ENCODE peak calls at places on chromosome 5, in ten cellular contexts. C is kidney epithelial cell, F is dorsolateral prefrontal cortex, O is tibial nerve, J is tibial artery, H is nephron progenitor cell, A is lower lobe of right lung, W is transverse colon, G is GM10248, P is A549. R is an unnamed sample.
A peak's percentile ranks its signal among the peaks of the same experiment; 100 is the strongest.

GRCh38 chr5:167851416-167851815 is 440.0 kb upstream of the WWC1 start:
- DNase-seq in C (no peak), F (no peak), O (no peak), J (no peak), H (no peak), A (no peak), W (no peak), G (no peak), P (no peak), R (no peak)

GRCh38 chr5:143938230-143938629 is 126.3 kb downstream of the HMHB1 start:
- DNase-seq in C (no peak), F (no peak), O (no peak), J (no peak), H (no peak), A (no peak), W (no peak), G (no peak), P (no peak), R (no peak)

GRCh38 chr5:89756955-89757354 is 652.6 kb downstream of the CETN3 start:
- DNase-seq in C (no peak), F (peak; percentile 24), O (no peak), J (no peak), H (no peak), A (no peak), W (no peak), G (no peak), P (no peak), R (no peak)

GRCh38 chr5:7397935-7398334 is 2.0 kb downstream of the ADCY2 start:
- DNase-seq in C (no peak), F (no peak), O (no peak), J (no peak), H (no peak), A (no peak), W (no peak), G (no peak), P (no peak), R (no peak)

GRCh38 chr5:135174315-135175096 is 140.5 kb upstream of the PITX1 start:
- DNase-seq in C (no peak), F (no peak), O (no peak), J (no peak), H (no peak), A (no peak), W (no peak), G (no peak), P (peak; percentile 36), R (peak; percentile 29)

GRCh38 chr5:398475-399295 is 44.3 kb upstream of the EXOC3 start:
- DNase-seq in C (no peak), F (no peak), O (no peak), J (peak; percentile 60), H (no peak), A (no peak), W (no peak), G (no peak), P (no peak), R (no peak)

GRCh38 chr5:1975898-1976765 is 93.4 kb upstream of the IRX4 start:
- DNase-seq in C (no peak), F (no peak), O (no peak), J (no peak), H (no peak), A (no peak), W (no peak), G (no peak), P (no peak), R (peak; percentile 10)

GRCh38 chr5:95817430-95817829 is 5.1 kb downstream of the GLRX start:
- DNase-seq in C (peak; percentile 93), F (no peak), O (no peak), J (no peak), H (peak; percentile 37), A (no peak), W (peak; percentile 58), G (no peak), P (no peak), R (peak; percentile 71)

GRCh38 chr5:43769576-43770352 is 166.8 kb downstream of the NNT start:
- DNase-seq in C (no peak), F (no peak), O (peak; percentile 72), J (peak; percentile 77), H (no peak), A (no peak), W (no peak), G (no peak), P (peak; percentile 28), R (peak; percentile 81)

GRCh38 chr5:156815988-156816599 is 34.0 kb upstream of the PPP1R2B start:
- DNase-seq in C (no peak), F (no peak), O (no peak), J (no peak), H (peak; percentile 23), A (no peak), W (peak; percentile 17), G (peak; percentile 46), P (peak; percentile 44), R (peak; percentile 6)

GRCh38 chr5:89584339-89584956 is 701.5 kb upstream of the MEF2C start:
- DNase-seq in C (peak; percentile 44), F (no peak), O (no peak), J (no peak), H (no peak), A (no peak), W (no peak), G (no peak), P (no peak), R (peak; percentile 71)

GRCh38 chr5:50853151-50853550 is 186.7 kb downstream of the PARP8 start:
- DNase-seq in C (no peak), F (no peak), O (peak; percentile 11), J (no peak), H (no peak), A (peak; percentile 47), W (peak; percentile 21), G (peak; percentile 12), P (no peak), R (no peak)

GRCh38 chr5:122332589-122333555 is 20.8 kb downstream of the SNCAIP start:
- DNase-seq in C (no peak), F (no peak), O (no peak), J (no peak), H (no peak), A (no peak), W (no peak), G (no peak), P (no peak), R (peak; percentile 88)

GRCh38 chr5:124057815-124058231 is 545.8 kb downstream of the CSNK1G3 start:
- DNase-seq in C (no peak), F (no peak), O (no peak), J (no peak), H (no peak), A (no peak), W (no peak), G (no peak), P (no peak), R (no peak)

GRCh38 chr5:78268361-78268760 is 26.1 kb downstream of the AP3B1 start:
- DNase-seq in C (no peak), F (no peak), O (no peak), J (no peak), H (no peak), A (no peak), W (no peak), G (no peak), P (no peak), R (no peak)

GRCh38 chr5:78265163-78265562 is 29.3 kb downstream of the AP3B1 start:
- DNase-seq in C (no peak), F (no peak), O (no peak), J (no peak), H (no peak), A (no peak), W (no peak), G (no peak), P (no peak), R (no peak)

GRCh38 chr5:78271766-78272165 is 22.7 kb downstream of the AP3B1 start:
- DNase-seq in C (no peak), F (no peak), O (no peak), J (no peak), H (no peak), A (no peak), W (no peak), G (no peak), P (no peak), R (no peak)

GRCh38 chr5:78273436-78273835 is 21.1 kb downstream of the AP3B1 start:
- DNase-seq in C (no peak), F (no peak), O (no peak), J (no peak), H (no peak), A (no peak), W (no peak), G (no peak), P (no peak), R (peak; percentile 58)

GRCh38 chr5:78269088-78269703 is 25.3 kb downstream of the AP3B1 start:
- DNase-seq in C (no peak), F (no peak), O (no peak), J (no peak), H (no peak), A (no peak), W (no peak), G (peak; percentile 21), P (peak; percentile 20), R (peak; percentile 27)
- TF ChIP-seq CTCF in C (peak; percentile 21), F (peak; percentile 71), O (peak; percentile 46), J (peak; percentile 53), H (peak; percentile 43), A (peak; percentile 48), W (peak; percentile 58), G (peak; percentile 27), P (peak; percentile 58), R (peak; percentile 38)

GRCh38 chr5:114789773-114790402 is 379.8 kb downstream of the TRIM36 start:
- DNase-seq in C (peak; percentile 4), F (no peak), O (no peak), J (no peak), H (no peak), A (no peak), W (no peak), G (peak; percentile 17), P (peak; percentile 45), R (peak; percentile 52)
- TF ChIP-seq CTCF in C (peak; percentile 33), F (peak; percentile 53), O (no peak), J (no peak), H (peak; percentile 62), A (peak; percentile 36), W (peak; percentile 30), G (peak; percentile 33), P (peak; percentile 40), R (peak; percentile 51)

GRCh38 chr5:142601432-142601831 is 84.5 kb downstream of the FGF1 start:
- DNase-seq in C (no peak), F (no peak), O (no peak), J (no peak), H (no peak), A (no peak), W (no peak), G (no peak), P (peak; percentile 42), R (no peak)
- TF ChIP-seq CTCF in C (peak; percentile 18), F (peak; percentile 37), O (no peak), J (no peak), H (no peak), A (no peak), W (no peak), G (no peak), P (no peak), R (peak; percentile 31)

DNA sequence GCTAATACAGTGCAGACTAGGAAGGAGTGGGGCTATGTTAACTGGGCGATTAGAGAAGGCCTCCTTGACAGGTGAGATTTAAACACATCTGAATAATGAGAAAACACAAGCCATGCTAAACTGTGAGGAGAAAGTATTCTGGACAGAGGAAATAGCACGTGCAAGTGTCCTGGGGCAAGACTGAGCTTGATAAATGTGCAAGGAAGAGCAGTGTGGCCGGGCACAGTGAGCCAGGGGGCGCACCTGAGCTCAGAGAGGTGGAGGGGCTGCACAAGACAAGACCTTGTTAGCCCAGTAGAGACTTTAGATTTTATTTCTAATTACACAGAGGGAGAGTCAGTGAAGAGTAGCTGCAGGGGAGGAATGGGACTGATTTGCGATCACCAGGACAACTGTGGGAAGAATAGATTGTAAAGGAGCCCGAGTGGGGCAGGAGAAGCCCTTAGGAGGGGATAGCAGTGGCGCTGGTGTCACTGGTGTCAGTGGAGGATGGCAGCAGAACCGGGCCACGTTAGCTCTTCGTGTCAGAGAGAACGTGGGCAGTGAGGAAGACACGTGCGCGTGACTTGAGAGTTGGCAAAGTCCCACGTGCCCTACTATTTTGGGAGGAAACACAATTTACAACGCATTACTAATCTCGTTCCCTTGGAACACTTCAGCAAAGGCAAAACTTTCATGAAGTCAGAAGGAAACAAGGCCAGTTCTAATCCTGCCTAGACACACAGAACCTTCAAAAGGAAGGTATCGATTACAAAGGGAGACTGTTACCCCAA is 17.9 kb upstream of the C5orf47 start:
- DNase-seq in C (no peak), F (no peak), O (no peak), J (no peak), H (no peak), A (no peak), W (no peak), G (no peak), P (no peak), R (no peak)
- TF ChIP-seq CTCF in C (no peak), F (no peak), O (no peak), J (no peak), H (no peak), A (no peak), W (no peak), G (no peak), P (peak; percentile 24), R (no peak)

R was measured in fibroblast of villous mesenchyme.